ENCODE peak calls at places on chromosomes 7 and 10, in nine cellular contexts. P is suprapubic skin, E is fibroblast of pulmonary artery, W is colonic mucosa, N is fibroblast of lung, F is right atrium auricular region, L is foreskin fibroblast, I is pancreas, D is mammary epithelial cell. R is an unnamed sample.

GRCh38 chr10:85873063-85873462 is 493.5 kb downstream of the GRID1 start:
- DNase-seq in P (no peak), E (no peak), W (no peak), N (no peak), F (no peak), L (no peak), I (no peak), D (no peak), R (no peak)

GRCh38 chr7:150329331-150330106 is 6.2 kb upstream of the ACTR3C start:
- DNase-seq in P (no peak), E (no peak), W (no peak), N (no peak), F (no peak), L (no peak), I (peak), D (no peak), R (no peak)

GRCh38 chr7:100510437-100511239 is 26.9 kb downstream of the NYAP1 start:
- DNase-seq in P (no peak), E (no peak), W (no peak), N (no peak), F (no peak), L (no peak), I (no peak), D (no peak), R (no peak)

GRCh38 chr10:80407836-80408197 is 534 bp upstream of the PRXL2A start:
- DNase-seq in P (no peak), E (no peak), W (peak), N (peak), F (no peak), L (no peak), I (no peak), D (peak), R (peak)

GRCh38 chr10:110356628-110357245 is 52.0 kb upstream of the SMNDC1 start:
- DNase-seq in P (no peak), E (peak), W (peak), N (peak), F (no peak), L (peak), I (no peak), D (peak), R (peak)

GRCh38 chr7:54823776-54824175 is 64.8 kb upstream of the SEC61G start:
- DNase-seq in P (no peak), E (no peak), W (no peak), N (no peak), F (no peak), L (no peak), I (no peak), D (no peak), R (no peak)

GRCh38 chr10:66772511-66772910 is 153.3 kb upstream of the LRRTM3 start:
- DNase-seq in P (no peak), E (peak), W (no peak), N (peak), F (no peak), L (no peak), I (no peak), D (no peak), R (no peak)

GRCh38 chr7:73896454-73896853 is 35.5 kb downstream of the TMEM270 start:
- DNase-seq in P (no peak), E (no peak), W (no peak), N (peak), F (no peak), L (peak), I (no peak), D (peak), R (no peak)

GRCh38 chr7:129098409-129099084 is 43.6 kb upstream of the TNPO3 start:
- DNase-seq in P (no peak), E (no peak), W (no peak), N (no peak), F (no peak), L (no peak), I (no peak), D (no peak), R (no peak)

GRCh38 chr7:17020250-17020649 is 138.5 kb upstream of the AGR3 start:
- DNase-seq in P (no peak), E (no peak), W (no peak), N (peak), F (no peak), L (no peak), I (no peak), D (no peak), R (no peak)

GRCh38 chr10:93437000-93437945 is 44.9 kb downstream of the MYOF start:
- DNase-seq in P (peak), E (peak), W (no peak), N (peak), F (peak), L (peak), I (no peak), D (peak), R (no peak)

GRCh38 chr10:46528675-46529615 is 27.5 kb downstream of the GPRIN2 start:
- DNase-seq in P (peak), E (no peak), W (no peak), N (no peak), F (no peak), L (no peak), I (no peak), D (no peak), R (peak)

GRCh38 chr10:133274751-133275682 is 1.7 kb downstream of the ADAM8 start:
- DNase-seq in P (no peak), E (no peak), W (no peak), N (peak), F (no peak), L (no peak), I (peak), D (peak), R (peak)

GRCh38 chr10:95655571-95656290 is 780 bp downstream of the ALDH18A1 start:
- DNase-seq in P (no peak), E (peak), W (peak), N (peak), F (no peak), L (peak), I (no peak), D (peak), R (no peak)

GRCh38 chr10:58459069-58459468 is 53.6 kb upstream of the BICC1 start:
- DNase-seq in P (no peak), E (no peak), W (no peak), N (no peak), F (no peak), L (no peak), I (no peak), D (no peak), R (no peak)

GRCh38 chr7:142581341-142581740 is 167.9 kb upstream of the PRSS1 start:
- DNase-seq in P (no peak), E (peak), W (no peak), N (peak), F (no peak), L (peak), I (no peak), D (peak), R (no peak)

DNA sequence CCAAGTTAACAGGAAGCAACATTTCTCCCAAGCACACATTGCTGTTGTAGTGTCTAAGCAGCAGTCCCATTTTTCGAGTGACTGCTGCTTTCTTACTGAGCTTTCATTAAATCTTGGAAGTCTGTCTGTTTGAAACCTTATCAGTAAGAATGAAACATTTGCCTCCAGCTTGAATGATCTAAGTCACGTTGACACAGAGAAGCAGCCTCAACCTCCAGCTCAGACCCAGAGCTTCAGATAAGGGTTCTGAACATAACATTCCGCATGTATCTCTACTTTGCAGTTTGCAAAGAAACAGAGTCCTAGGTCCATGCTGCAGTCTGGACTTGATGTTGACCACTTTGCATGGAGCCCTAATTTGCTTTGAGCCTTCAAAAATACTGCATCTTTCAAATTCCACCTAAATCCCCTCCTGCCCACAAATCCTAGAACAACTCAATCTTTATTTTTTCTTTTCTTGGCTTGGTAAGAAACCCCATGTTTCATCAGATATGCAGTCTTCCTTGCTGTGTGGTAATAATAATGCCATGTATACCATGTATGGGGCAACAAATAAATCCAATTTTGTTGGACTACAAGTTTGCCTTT is 698.7 kb upstream of the IGFBP3 start:
- DNase-seq in P (no peak), E (no peak), W (no peak), N (no peak), F (no peak), L (no peak), I (no peak), D (no peak), R (no peak)
- TF ChIP-seq CTCF in P (no peak), E (no peak), W (no peak), N (no peak), F (no peak), L (no peak), I (no peak), D (no peak), R (no peak)

GRCh38 chr7:98921608-98922372 is 43.5 kb downstream of the TRRAP start:
- DNase-seq in P (no peak), E (no peak), W (no peak), N (no peak), F (no peak), L (no peak), I (no peak), D (no peak), R (no peak)
- TF ChIP-seq CTCF in P (no peak), E (no peak), W (no peak), N (no peak), F (no peak), L (no peak), I (no peak), D (no peak), R (no peak)

DNA sequence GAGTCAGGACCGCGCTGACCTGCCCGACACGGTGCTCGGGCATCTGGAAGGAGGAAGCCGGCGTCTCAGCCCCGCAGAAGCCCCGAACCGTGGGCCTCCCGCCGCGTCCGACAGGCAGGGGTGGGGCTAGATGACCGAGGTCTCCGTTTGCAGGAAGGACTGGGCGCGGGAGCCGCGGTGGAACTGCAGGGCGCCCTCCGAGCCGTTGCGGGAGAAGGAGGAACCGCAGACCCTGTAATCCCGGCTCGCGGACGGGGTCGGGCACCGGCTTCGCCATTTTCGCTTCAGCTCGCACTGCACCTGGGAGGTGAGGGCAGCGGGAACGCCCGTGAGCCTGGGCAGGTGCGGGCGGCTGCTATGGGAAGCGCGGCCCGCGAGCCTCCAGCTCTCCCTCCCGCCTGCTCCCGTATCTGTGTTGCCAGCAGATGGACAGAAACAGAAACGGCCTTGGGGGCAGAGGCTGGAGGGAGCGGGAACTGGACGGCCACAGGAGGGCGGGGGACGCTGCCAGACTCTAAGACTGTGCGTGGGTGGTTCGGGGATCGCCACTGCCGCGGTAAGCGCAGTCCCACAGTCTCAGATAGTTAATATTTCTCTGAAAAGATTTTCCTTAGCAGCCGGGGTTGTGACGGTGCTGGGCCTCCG is 114.1 kb downstream of the VIPR2 start:
- DNase-seq in P (peak), E (peak), W (peak), N (no peak), F (peak), L (no peak), I (peak), D (no peak), R (peak)
- TF ChIP-seq CTCF in P (peak), E (peak), W (no peak), N (peak), F (peak), L (no peak), I (peak), D (no peak), R (no peak)

DNA sequence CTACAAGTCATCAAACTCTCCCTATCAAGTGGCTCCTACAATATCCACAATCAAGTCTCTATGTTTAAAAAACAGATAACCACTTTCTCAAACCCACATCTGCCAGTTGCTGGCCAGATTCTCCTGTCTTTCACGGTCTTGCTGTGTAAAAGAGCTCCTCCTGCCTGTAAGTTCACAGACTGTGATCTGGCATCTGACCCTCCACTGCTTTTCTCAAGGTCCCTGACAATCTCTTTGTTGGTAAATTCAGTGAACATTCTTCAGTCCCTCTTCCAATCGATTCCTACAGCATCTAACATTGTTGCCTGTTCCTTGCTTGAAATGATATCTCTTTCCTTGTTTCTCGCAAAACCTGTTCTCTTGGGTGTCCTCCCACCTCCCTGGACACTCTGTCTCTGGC is 18.5 kb upstream of the LMOD2 start:
- DNase-seq in P (no peak), E (no peak), W (no peak), N (no peak), F (no peak), L (no peak), I (no peak), D (no peak), R (no peak)
- TF ChIP-seq CTCF in P (no peak), E (peak), W (no peak), N (no peak), F (peak), L (no peak), I (no peak), D (no peak), R (no peak)

DNA sequence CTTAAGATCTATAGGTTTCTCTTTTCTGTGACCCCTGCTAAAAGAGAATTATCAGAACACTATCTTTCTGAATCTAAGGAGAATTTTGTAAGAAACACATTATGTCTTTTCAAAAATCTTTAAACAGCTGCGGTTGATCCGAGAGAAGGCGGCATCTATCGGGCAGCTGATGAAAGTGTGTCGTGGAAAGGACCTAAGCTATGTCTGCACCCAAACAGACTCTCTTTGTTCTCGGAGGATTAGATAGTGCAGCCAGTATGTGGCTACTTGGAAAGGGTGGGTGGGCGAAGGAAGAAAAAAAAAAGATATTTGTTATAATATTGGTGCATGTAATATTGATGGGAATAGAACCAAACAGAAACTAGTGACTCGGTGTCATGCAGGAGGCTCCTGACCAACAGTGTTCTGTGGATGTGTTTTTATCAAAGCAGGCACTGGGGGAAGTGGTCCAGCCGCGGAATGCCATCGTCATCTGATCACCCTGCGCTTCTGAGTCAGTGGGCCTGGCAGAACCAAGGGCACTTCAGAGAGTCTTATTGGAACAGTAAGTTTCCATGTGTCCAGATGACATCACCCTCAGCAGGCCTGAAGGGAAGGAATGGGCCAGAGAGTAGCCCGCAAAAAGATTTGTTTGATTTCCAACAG is 509.7 kb upstream of the AKR1E2 start:
- DNase-seq in P (peak), E (peak), W (no peak), N (peak), F (peak), L (peak), I (no peak), D (peak), R (no peak)
- TF ChIP-seq CTCF in P (no peak), E (peak), W (no peak), N (peak), F (no peak), L (no peak), I (no peak), D (peak), R (no peak)

DNA sequence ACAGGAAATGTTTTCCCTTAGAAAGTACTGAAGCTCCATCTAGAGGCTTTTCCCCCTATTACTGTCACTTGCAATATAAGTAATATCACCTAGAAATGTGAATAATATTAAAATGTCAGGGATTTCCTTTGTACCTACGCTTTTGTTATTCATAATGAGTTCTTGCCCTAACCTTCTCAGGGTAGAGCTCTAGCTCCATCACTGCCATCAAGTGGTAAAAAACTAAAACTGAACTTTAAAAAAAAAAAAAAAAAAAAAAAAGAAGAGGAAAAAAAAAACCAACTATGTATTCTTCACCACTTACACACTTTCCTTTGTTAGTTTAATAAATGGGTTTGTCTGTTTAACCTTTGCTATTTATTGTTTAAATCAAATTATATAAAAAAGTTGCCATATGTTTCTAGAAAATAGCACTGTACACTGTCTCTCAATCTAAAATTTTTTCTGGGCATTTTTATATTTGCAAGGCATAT is 49.9 kb downstream of the DNAJC1 start:
- DNase-seq in P (no peak), E (peak), W (no peak), N (peak), F (no peak), L (peak), I (no peak), D (peak), R (no peak)
- TF ChIP-seq CTCF in P (peak), E (peak), W (peak), N (peak), F (peak), L (peak), I (no peak), D (peak), R (no peak)

GRCh38 chr10:132035476-132035875 is 30.3 kb upstream of the JAKMIP3 start:
- DNase-seq in P (no peak), E (no peak), W (no peak), N (no peak), F (no peak), L (no peak), I (no peak), D (no peak), R (no peak)

GRCh38 chr10:132039371-132039770 is 26.4 kb upstream of the JAKMIP3 start:
- DNase-seq in P (no peak), E (no peak), W (no peak), N (no peak), F (no peak), L (no peak), I (peak), D (no peak), R (no peak)

GRCh38 chr10:132037676-132037975 is 28.1 kb upstream of the JAKMIP3 start:
- DNase-seq in P (no peak), E (no peak), W (no peak), N (no peak), F (no peak), L (no peak), I (peak), D (no peak), R (no peak)

GRCh38 chr10:132036153-132036886 is 29.4 kb upstream of the JAKMIP3 start:
- DNase-seq in P (no peak), E (peak), W (no peak), N (peak), F (no peak), L (no peak), I (peak), D (peak), R (peak)

DNA sequence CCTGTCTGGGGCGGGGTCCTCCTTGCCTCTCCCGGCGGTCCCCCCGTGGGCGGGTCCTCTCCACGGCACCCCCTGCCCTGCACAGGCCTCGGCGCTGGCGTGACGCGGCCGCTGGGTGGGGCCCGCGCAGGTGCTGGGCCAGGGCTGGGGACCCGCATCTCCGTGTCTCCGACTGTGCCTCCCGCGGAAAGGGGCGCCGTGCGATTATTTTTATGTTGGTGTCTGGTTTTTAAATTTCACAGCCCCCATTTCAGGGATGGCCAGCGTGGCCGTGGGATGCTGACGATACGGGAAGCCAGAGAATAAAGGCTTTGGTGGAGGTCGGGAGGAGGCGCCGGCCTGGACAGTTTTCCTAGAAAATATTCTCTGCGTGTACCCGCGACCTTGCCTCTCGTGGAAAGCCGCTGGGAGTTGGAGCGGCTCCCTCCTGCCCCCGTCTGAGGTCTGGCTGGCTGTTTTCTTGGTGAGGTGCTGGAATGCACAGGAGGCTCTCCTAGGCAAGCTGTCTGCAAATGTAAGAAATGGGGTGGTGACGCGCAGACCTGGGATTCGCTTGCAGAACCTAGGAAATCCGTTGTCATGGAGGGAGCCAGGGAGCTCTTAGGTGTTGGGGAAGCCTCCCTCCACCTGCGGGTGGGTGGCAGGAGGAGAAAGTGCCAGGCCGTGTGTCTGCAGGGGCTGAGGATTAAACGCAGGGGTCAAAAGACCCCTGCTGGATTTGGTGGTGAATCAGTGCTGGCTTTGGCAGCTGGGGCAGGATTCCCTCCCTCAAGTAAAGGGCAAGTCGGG is 28.7 kb upstream of the JAKMIP3 start:
- DNase-seq in P (no peak), E (no peak), W (no peak), N (peak), F (no peak), L (no peak), I (peak), D (no peak), R (no peak)
- TF ChIP-seq CTCF in P (no peak), E (no peak), W (no peak), N (no peak), F (peak), L (no peak), I (no peak), D (no peak), R (no peak)

DNA sequence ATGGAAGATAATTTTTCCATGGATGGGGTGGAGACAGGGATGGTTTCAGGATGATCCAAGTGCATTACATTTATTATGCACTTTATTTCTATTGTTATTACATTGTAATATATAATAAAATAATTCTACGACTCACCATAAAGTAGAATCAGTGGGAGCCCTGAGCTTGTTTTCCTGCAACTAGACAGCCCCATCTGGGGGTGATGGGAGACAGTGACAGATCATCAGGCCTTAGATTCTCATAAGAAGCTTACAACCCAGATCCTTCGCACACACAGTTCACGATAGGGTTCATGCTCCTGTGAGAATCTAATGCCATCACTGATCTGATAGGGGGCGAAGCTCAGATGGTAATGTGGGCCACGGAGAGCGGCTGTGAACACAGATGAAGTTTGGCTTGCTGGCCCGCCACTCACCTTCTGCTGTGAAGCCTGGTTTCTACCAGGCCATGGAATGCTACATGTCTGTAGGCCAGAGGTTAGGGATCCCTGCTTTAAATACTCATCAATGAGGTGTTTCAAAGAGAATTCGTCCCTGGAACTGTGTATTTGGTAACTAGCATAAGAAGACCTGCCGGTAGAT is 21.2 kb upstream of the PRKCQ start:
- DNase-seq in P (no peak), E (no peak), W (no peak), N (no peak), F (no peak), L (no peak), I (no peak), D (no peak), R (no peak)
- TF ChIP-seq CTCF in P (no peak), E (no peak), W (no peak), N (no peak), F (no peak), L (no peak), I (no peak), D (no peak), R (no peak)